ENCODE peak calls at places on chromosomes 1 and 21, in six cellular contexts. One of them, this sample, is unnamed.

GRCh38 chr21:38494688-38495087 is 3.6 kb downstream of the ERG start:
- DNase-seq in IMR-90: no peak
- DNase-seq in H9: no peak
- DNase-seq in H1: no peak
- DNase-seq in neuronal stem cell: no peak
- DNase-seq in trophoblast cell: no peak
- DNase-seq in this sample: peak

GRCh38 chr1:165116732-165117131 is 239.8 kb downstream of the LMX1A start:
- DNase-seq in trophoblast cell: peak
- DNase-seq in IMR-90: peak
- DNase-seq in H9: no peak
- DNase-seq in neuronal stem cell: no peak
- DNase-seq in H1: no peak
- DNase-seq in this sample: peak

GRCh38 chr21:45981154-45981606 is 390 bp upstream of the COL6A1 start:
- DNase-seq in H1: peak
- DNase-seq in trophoblast cell: peak
- DNase-seq in IMR-90: peak
- DNase-seq in neuronal stem cell: peak
- DNase-seq in H9: peak
- DNase-seq in this sample: peak

GRCh38 chr21:38661296-38662223 is 144.2 kb upstream of the ETS2 start:
- DNase-seq in neuronal stem cell: no peak
- DNase-seq in H1: peak
- DNase-seq in trophoblast cell: peak
- DNase-seq in H9: peak
- DNase-seq in IMR-90: peak
- DNase-seq in this sample: peak

GRCh38 chr1:60169206-60169605 is 95.6 kb upstream of the C1orf87 start:
- DNase-seq in IMR-90: no peak
- DNase-seq in H1: no peak
- DNase-seq in neuronal stem cell: no peak
- DNase-seq in H9: no peak
- DNase-seq in trophoblast cell: no peak
- DNase-seq in this sample: no peak

GRCh38 chr1:43074244-43074643 is 97.8 kb downstream of the EBNA1BP2 start:
- DNase-seq in H9: no peak
- DNase-seq in neuronal stem cell: no peak
- DNase-seq in H1: peak
- DNase-seq in IMR-90: no peak
- DNase-seq in trophoblast cell: peak
- DNase-seq in this sample: no peak

GRCh38 chr1:202807367-202807925 is 775 bp downstream of the KDM5B start:
- DNase-seq in H9: no peak
- DNase-seq in IMR-90: peak
- DNase-seq in H1: peak
- DNase-seq in neuronal stem cell: no peak
- DNase-seq in trophoblast cell: no peak
- DNase-seq in this sample: peak

GRCh38 chr1:112058815-112059450 is 69.5 kb upstream of the KCND3 start:
- DNase-seq in neuronal stem cell: no peak
- DNase-seq in trophoblast cell: no peak
- DNase-seq in IMR-90: no peak
- DNase-seq in H1: peak
- DNase-seq in H9: peak
- DNase-seq in this sample: no peak

GRCh38 chr1:229538945-229539344 is 19.6 kb downstream of the ABCB10 start:
- DNase-seq in neuronal stem cell: no peak
- DNase-seq in IMR-90: no peak
- DNase-seq in H1: no peak
- DNase-seq in H9: no peak
- DNase-seq in trophoblast cell: no peak
- DNase-seq in this sample: no peak

GRCh38 chr1:50158421-50158820 is 49.7 kb downstream of the ELAVL4 start:
- DNase-seq in neuronal stem cell: no peak
- DNase-seq in IMR-90: no peak
- DNase-seq in trophoblast cell: no peak
- DNase-seq in H1: no peak
- DNase-seq in H9: no peak
- DNase-seq in this sample: no peak

DNA sequence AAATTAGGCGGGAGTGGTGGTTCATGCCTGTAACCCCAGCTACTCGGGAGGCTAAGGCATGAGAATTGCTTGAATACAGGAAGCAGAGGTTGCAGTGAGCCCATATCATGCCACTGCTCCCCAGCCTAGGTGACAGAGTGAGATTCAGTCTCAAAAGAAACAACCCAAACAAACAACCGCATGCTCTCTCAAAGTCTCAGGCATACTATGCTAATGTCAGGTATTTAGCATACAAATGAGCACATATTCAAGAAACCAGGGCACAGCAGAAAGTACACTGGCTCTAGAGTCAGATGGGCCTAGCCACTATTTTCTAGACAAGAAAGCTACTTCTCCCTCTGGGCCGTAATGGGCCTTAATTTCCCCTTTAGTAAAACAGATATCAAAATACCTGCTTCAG is 55.0 kb downstream of the ELAVL4 start:
- DNase-seq in neuronal stem cell: no peak
- DNase-seq in IMR-90: no peak
- DNase-seq in H9: peak
- DNase-seq in H1: no peak
- DNase-seq in trophoblast cell: no peak
- DNase-seq in this sample: no peak
- H3K14ac ChIP-seq in neuronal stem cell: no peak
- H3K14ac ChIP-seq in IMR-90: no peak
- H3K14ac ChIP-seq in H9: no peak
- H3K14ac ChIP-seq in H1: no peak
- H3K14ac ChIP-seq in trophoblast cell: no peak
- H3K14ac ChIP-seq in this sample: no peak

GRCh38 chr1:245541389-245541788 is 386.6 kb downstream of the KIF26B start:
- DNase-seq in trophoblast cell: no peak
- DNase-seq in H1: no peak
- DNase-seq in IMR-90: peak
- DNase-seq in neuronal stem cell: no peak
- DNase-seq in H9: no peak
- DNase-seq in this sample: no peak
- H3K14ac ChIP-seq in trophoblast cell: no peak
- H3K14ac ChIP-seq in H1: no peak
- H3K14ac ChIP-seq in IMR-90: no peak
- H3K14ac ChIP-seq in neuronal stem cell: no peak
- H3K14ac ChIP-seq in H9: no peak
- H3K14ac ChIP-seq in this sample: no peak

DNA sequence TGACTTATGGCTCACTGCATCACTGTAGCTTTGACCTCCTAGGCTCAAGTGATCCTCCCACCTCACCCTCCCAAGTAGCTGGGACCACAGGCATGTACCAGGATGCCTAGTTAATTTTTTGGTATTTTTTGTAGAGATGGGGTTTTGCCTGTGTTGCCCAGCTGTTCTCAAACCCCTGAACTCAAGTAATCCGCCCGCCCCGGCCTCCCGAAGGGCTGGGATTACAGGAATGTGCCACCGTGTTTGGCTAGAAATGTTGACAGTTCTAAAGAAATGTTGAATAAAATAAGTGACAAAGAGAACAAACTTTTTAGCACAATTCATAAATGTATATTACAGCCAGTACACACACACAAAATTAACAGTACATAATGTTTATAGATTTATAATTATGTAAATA is 1586.1 kb downstream of the NCAM2 start:
- DNase-seq in trophoblast cell: no peak
- DNase-seq in IMR-90: no peak
- DNase-seq in neuronal stem cell: no peak
- DNase-seq in H1: no peak
- DNase-seq in H9: no peak
- DNase-seq in this sample: no peak
- H3K14ac ChIP-seq in trophoblast cell: no peak
- H3K14ac ChIP-seq in IMR-90: no peak
- H3K14ac ChIP-seq in neuronal stem cell: no peak
- H3K14ac ChIP-seq in H1: no peak
- H3K14ac ChIP-seq in H9: no peak
- H3K14ac ChIP-seq in this sample: no peak

DNA sequence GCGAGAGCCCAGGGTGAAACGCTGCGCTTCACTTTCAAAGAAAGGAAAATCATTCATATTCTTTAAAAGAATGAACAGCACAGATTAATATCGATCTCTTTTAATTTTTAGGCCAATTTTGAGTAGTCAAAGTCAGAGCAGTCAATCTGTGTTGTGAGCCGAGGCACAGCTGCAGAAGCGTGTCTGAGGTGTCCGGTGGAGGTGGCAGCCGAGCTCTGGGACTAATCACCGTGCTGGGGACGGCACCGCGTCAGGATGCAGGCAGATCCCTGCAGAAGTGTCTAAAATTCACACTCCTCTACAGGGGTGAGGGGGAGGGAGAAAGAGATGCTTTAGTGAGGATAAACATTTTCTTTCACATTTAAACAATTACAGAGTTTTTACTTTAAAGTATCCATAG is 4.1 kb downstream of the TFF1 start:
- DNase-seq in H1: no peak
- DNase-seq in neuronal stem cell: no peak
- DNase-seq in IMR-90: no peak
- DNase-seq in trophoblast cell: no peak
- DNase-seq in H9: no peak
- DNase-seq in this sample: no peak
- H3K14ac ChIP-seq in H1: no peak
- H3K14ac ChIP-seq in neuronal stem cell: no peak
- H3K14ac ChIP-seq in IMR-90: no peak
- H3K14ac ChIP-seq in trophoblast cell: no peak
- H3K14ac ChIP-seq in H9: no peak
- H3K14ac ChIP-seq in this sample: no peak

DNA sequence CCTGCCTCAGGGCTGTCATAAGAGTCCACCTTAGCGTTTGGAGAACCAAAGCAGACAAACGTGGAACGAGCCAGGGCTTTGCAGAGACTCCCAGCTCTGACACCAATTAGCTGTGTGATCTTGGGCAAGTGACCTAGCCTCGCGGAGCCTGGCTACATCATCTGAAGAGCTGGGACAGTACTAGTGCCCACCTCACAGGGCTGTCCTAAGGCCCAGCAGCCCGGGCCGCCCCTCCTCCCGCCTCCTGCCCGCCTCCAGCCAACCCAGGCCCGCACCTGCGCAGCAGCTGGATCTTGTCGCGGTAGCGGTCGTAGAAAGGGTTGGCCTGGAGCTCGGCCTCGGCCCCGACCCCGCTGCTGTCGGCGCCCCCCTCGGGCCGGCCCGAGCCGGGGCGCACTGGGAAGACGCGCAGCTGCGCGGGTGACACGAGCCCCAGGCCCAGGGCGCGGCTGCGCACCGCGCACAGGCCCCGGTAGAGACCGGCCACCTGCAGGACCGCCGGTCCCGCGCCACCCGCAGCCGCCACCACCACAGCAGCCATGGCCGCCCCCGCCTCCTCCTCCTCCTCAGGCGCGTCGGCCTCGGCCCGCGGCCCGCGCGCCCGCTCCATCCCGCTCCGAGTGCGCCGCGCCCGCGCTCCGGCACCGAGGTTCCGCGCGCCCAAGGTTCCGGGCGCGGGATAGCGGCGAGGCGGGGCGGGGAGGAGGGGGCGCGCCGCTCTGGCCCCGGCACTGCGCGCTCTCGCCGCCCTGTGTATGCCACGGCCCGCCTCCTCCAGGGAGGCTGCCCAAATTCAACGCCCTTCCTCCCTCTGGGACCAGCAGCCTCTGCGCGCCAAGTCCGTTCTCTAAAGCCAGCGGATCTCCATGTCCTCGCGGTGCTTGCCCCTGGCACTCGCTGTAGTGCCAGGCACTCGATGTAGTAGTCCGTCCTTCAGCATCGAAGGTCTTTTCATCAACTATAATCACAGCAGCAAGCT is at the start of gene ATPAF1:
- DNase-seq in H1: peak
- DNase-seq in H9: peak
- DNase-seq in trophoblast cell: peak
- DNase-seq in IMR-90: peak
- DNase-seq in neuronal stem cell: peak
- DNase-seq in this sample: peak
- H3K14ac ChIP-seq in H1: no peak
- H3K14ac ChIP-seq in H9: peak
- H3K14ac ChIP-seq in trophoblast cell: peak
- H3K14ac ChIP-seq in IMR-90: peak
- H3K14ac ChIP-seq in neuronal stem cell: no peak
- H3K14ac ChIP-seq in this sample: no peak

GRCh38 chr1:217846733-217847132 is 215.6 kb downstream of the SPATA17 start:
- DNase-seq in IMR-90: no peak
- DNase-seq in neuronal stem cell: no peak
- DNase-seq in H1: no peak
- DNase-seq in H9: no peak
- DNase-seq in trophoblast cell: no peak
- DNase-seq in this sample: no peak
- H3K14ac ChIP-seq in IMR-90: no peak
- H3K14ac ChIP-seq in neuronal stem cell: no peak
- H3K14ac ChIP-seq in H1: no peak
- H3K14ac ChIP-seq in H9: no peak
- H3K14ac ChIP-seq in trophoblast cell: no peak
- H3K14ac ChIP-seq in this sample: no peak

DNA sequence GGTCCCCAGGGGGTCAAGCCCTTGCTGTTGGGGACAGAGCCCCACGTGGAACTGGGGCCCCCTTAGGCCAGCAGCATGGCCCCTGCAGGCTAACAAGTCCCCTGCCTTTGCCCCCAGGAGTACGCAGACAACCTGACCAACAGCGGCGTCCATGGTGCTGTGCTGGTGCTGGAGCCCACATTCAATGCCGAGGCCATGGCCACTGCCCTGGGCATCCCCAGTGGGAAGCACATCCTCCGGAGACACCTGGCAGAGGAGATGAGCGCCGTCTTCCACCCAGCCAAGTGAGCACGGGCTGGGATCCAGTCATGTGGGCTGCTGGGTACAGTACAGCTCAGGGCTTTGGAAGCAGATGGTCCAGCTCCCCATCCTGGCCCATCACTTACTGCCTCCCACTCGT is 49.6 kb upstream of the TMEM51 start:
- DNase-seq in neuronal stem cell: no peak
- DNase-seq in H1: no peak
- DNase-seq in H9: no peak
- DNase-seq in trophoblast cell: no peak
- DNase-seq in IMR-90: no peak
- DNase-seq in this sample: no peak
- H3K14ac ChIP-seq in neuronal stem cell: no peak
- H3K14ac ChIP-seq in H1: no peak
- H3K14ac ChIP-seq in H9: no peak
- H3K14ac ChIP-seq in trophoblast cell: no peak
- H3K14ac ChIP-seq in IMR-90: no peak
- H3K14ac ChIP-seq in this sample: no peak

DNA sequence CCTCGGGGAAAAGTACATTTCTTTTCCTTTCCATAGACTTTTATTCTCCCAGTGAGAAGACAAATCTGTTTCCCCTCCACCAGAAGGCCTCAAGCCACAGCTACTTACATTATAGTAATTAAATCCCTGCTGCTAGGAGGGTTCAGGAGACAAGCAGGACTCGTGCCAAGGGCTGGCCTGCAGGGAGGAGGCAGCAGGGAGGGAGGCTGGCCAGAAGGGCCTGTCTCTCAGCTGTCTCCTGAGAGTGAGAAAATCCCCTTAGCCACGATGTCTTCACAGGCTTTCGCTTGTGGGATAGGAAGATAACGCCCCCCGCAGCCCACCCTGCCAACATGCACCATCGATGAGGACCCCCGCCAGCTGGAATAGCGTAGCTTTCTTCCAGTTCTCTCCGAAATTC is 14.0 kb downstream of the KCNN3 start:
- DNase-seq in H9: no peak
- DNase-seq in neuronal stem cell: no peak
- DNase-seq in trophoblast cell: no peak
- DNase-seq in IMR-90: no peak
- DNase-seq in H1: no peak
- DNase-seq in this sample: no peak
- H3K14ac ChIP-seq in H9: no peak
- H3K14ac ChIP-seq in neuronal stem cell: no peak
- H3K14ac ChIP-seq in trophoblast cell: no peak
- H3K14ac ChIP-seq in IMR-90: no peak
- H3K14ac ChIP-seq in H1: no peak
- H3K14ac ChIP-seq in this sample: no peak